ENCODE peak calls at places on chromosomes 5 and 9, in seven cellular contexts. One of them, this sample, is unnamed. For H3K4me1, the result is how much of the 10 kb centered on the place peaks cover.

GRCh38 chr9:96483733-96484240 is 33.8 kb downstream of the HABP4 start:
- DNase-seq in heart left ventricle: no peak
- DNase-seq in stomach: no peak
- DNase-seq in colonic mucosa: no peak
- DNase-seq in right atrium auricular region: no peak
- DNase-seq in left lung: no peak
- DNase-seq in PC-3: no peak
- DNase-seq in this sample: no peak

GRCh38 chr5:166909926-166910325 is 1381.5 kb upstream of the WWC1 start:
- DNase-seq in PC-3: no peak
- DNase-seq in colonic mucosa: no peak
- DNase-seq in left lung: no peak
- DNase-seq in heart left ventricle: no peak
- DNase-seq in stomach: no peak
- DNase-seq in right atrium auricular region: no peak
- DNase-seq in this sample: no peak

GRCh38 chr5:58184910-58185309 is 275.0 kb downstream of the PLK2 start:
- DNase-seq in heart left ventricle: no peak
- DNase-seq in stomach: no peak
- DNase-seq in right atrium auricular region: no peak
- DNase-seq in left lung: no peak
- DNase-seq in colonic mucosa: no peak
- DNase-seq in PC-3: peak
- DNase-seq in this sample: no peak

GRCh38 chr5:12023614-12024241 is 119.5 kb upstream of the CTNND2 start:
- DNase-seq in colonic mucosa: no peak
- DNase-seq in left lung: no peak
- DNase-seq in heart left ventricle: no peak
- DNase-seq in stomach: no peak
- DNase-seq in right atrium auricular region: no peak
- DNase-seq in PC-3: peak
- DNase-seq in this sample: no peak

GRCh38 chr9:6620353-6620752 is 25.2 kb downstream of the GLDC start:
- DNase-seq in PC-3: no peak
- DNase-seq in left lung: no peak
- DNase-seq in heart left ventricle: no peak
- DNase-seq in stomach: no peak
- DNase-seq in colonic mucosa: no peak
- DNase-seq in right atrium auricular region: no peak
- DNase-seq in this sample: no peak

GRCh38 chr5:104533498-104533897 is 970.9 kb upstream of the NUDT12 start:
- DNase-seq in right atrium auricular region: no peak
- DNase-seq in heart left ventricle: no peak
- DNase-seq in colonic mucosa: no peak
- DNase-seq in PC-3: peak
- DNase-seq in left lung: no peak
- DNase-seq in stomach: no peak
- DNase-seq in this sample: no peak

GRCh38 chr5:78509884-78510769 is 138.4 kb downstream of the LHFPL2 start:
- DNase-seq in right atrium auricular region: peak
- DNase-seq in colonic mucosa: peak
- DNase-seq in left lung: peak
- DNase-seq in heart left ventricle: peak
- DNase-seq in PC-3: peak
- DNase-seq in stomach: peak
- DNase-seq in this sample: peak

GRCh38 chr9:130183133-130183762 is 11.0 kb downstream of the NCS1 start:
- DNase-seq in stomach: no peak
- DNase-seq in right atrium auricular region: no peak
- DNase-seq in heart left ventricle: no peak
- DNase-seq in left lung: no peak
- DNase-seq in PC-3: no peak
- DNase-seq in colonic mucosa: no peak
- DNase-seq in this sample: no peak

GRCh38 chr5:9627541-9627940 is 2.6 kb downstream of the TAS2R1 start:
- DNase-seq in stomach: no peak
- DNase-seq in PC-3: no peak
- DNase-seq in heart left ventricle: no peak
- DNase-seq in left lung: no peak
- DNase-seq in right atrium auricular region: no peak
- DNase-seq in colonic mucosa: no peak
- DNase-seq in this sample: no peak

GRCh38 chr5:16776611-16777251 is 159.4 kb downstream of the MYO10 start:
- DNase-seq in heart left ventricle: peak
- DNase-seq in PC-3: no peak
- DNase-seq in stomach: no peak
- DNase-seq in right atrium auricular region: no peak
- DNase-seq in left lung: no peak
- DNase-seq in colonic mucosa: no peak
- DNase-seq in this sample: no peak

GRCh38 chr5:142330026-142330425 is 5.2 kb upstream of the SPRY4 start:
- DNase-seq in right atrium auricular region: no peak
- DNase-seq in stomach: no peak
- DNase-seq in PC-3: no peak
- DNase-seq in colonic mucosa: no peak
- DNase-seq in heart left ventricle: no peak
- DNase-seq in left lung: no peak
- DNase-seq in this sample: no peak

GRCh38 chr9:14749738-14750137 is 27.2 kb upstream of the CER1 start:
- DNase-seq in stomach: no peak
- DNase-seq in right atrium auricular region: no peak
- DNase-seq in left lung: no peak
- DNase-seq in heart left ventricle: no peak
- DNase-seq in PC-3: no peak
- DNase-seq in colonic mucosa: no peak
- DNase-seq in this sample: no peak

GRCh38 chr5:3210531-3210930 is 385.1 kb upstream of the IRX1 start:
- DNase-seq in left lung: no peak
- DNase-seq in colonic mucosa: no peak
- DNase-seq in right atrium auricular region: peak
- DNase-seq in stomach: no peak
- DNase-seq in heart left ventricle: no peak
- DNase-seq in PC-3: no peak
- DNase-seq in this sample: peak

GRCh38 chr9:102867488-102867887 is 127.6 kb upstream of the CYLC2 start:
- DNase-seq in right atrium auricular region: no peak
- DNase-seq in colonic mucosa: no peak
- DNase-seq in left lung: no peak
- DNase-seq in stomach: no peak
- DNase-seq in heart left ventricle: peak
- DNase-seq in PC-3: peak
- DNase-seq in this sample: no peak

GRCh38 chr9:69121155-69122085 is 52.7 kb upstream of the TJP2 start:
- DNase-seq in heart left ventricle: peak
- DNase-seq in stomach: peak
- DNase-seq in right atrium auricular region: no peak
- DNase-seq in colonic mucosa: peak
- DNase-seq in left lung: peak
- DNase-seq in PC-3: peak
- DNase-seq in this sample: peak

GRCh38 chr9:94950733-94951590 is 224.5 kb downstream of the AOPEP start:
- DNase-seq in left lung: no peak
- DNase-seq in PC-3: no peak
- DNase-seq in colonic mucosa: no peak
- DNase-seq in right atrium auricular region: no peak
- DNase-seq in heart left ventricle: no peak
- DNase-seq in stomach: peak
- DNase-seq in this sample: no peak

GRCh38 chr5:81165493-81166119 is 67.5 kb upstream of the CKMT2 start:
- DNase-seq in colonic mucosa: peak
- DNase-seq in heart left ventricle: peak
- DNase-seq in right atrium auricular region: no peak
- DNase-seq in PC-3: peak
- DNase-seq in left lung: peak
- DNase-seq in stomach: no peak
- DNase-seq in this sample: no peak

DNA sequence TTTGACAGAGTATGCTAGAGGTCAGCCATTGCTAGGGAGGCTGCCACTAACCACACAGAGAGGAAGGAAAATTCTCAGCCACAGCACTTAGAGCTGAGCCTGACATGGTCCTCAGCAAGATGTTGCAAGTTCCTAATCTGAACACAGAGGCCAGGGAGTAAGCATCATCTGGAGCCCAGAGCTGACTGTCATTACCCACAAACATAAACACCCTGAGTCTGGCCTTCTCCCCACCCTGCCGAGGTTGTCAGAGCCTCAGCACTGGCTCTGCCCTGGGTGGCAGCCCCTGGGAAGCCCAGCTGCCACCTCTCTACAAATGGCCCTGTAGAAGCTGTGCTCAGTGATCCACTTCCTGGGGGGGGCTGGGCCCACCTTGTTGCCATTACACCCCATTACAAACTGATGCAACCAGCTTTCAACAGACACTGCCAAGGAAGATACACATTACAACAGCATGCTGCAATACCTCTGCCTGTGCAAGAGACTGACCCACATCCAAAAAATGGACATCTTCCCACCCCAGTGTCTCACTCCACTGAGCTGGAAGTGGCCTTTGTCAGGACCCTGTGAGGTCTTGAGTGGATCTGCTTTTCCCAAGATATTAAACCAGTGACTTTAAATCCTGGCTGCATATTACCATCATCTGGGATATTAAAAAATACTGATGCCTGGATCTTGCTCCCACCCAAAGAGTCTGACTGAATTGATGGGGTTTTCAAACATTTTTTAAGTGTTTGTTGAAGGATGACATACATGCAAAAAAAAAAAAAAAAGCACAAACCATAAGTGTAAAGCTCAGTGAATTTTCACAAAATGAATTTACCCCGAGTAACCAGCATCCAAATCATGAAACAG is 33.0 kb downstream of the IRF1 start:
- DNase-seq in colonic mucosa: no peak
- DNase-seq in stomach: peak
- DNase-seq in heart left ventricle: no peak
- DNase-seq in left lung: peak
- DNase-seq in PC-3: no peak
- DNase-seq in right atrium auricular region: no peak
- DNase-seq in this sample: peak
- H3K27ac ChIP-seq in colonic mucosa: peak
- H3K27ac ChIP-seq in stomach: peak
- H3K27ac ChIP-seq in heart left ventricle: peak
- H3K27ac ChIP-seq in left lung: peak
- H3K27ac ChIP-seq in PC-3: peak
- H3K27ac ChIP-seq in right atrium auricular region: peak
- H3K27ac ChIP-seq in this sample: peak

GRCh38 chr9:71746023-71746752 is 22.1 kb downstream of the CEMIP2 start:
- DNase-seq in left lung: no peak
- DNase-seq in stomach: no peak
- DNase-seq in colonic mucosa: no peak
- DNase-seq in heart left ventricle: no peak
- DNase-seq in PC-3: no peak
- DNase-seq in right atrium auricular region: no peak
- DNase-seq in this sample: no peak

GRCh38 chr9:71746753-71747115 is 21.6 kb downstream of the CEMIP2 start:
- DNase-seq in heart left ventricle: no peak
- DNase-seq in right atrium auricular region: no peak
- DNase-seq in stomach: no peak
- DNase-seq in PC-3: no peak
- DNase-seq in colonic mucosa: no peak
- DNase-seq in left lung: no peak
- DNase-seq in this sample: no peak

GRCh38 chr9:71743217-71743705 is 25.1 kb downstream of the CEMIP2 start:
- DNase-seq in stomach: no peak
- DNase-seq in PC-3: no peak
- DNase-seq in right atrium auricular region: no peak
- DNase-seq in colonic mucosa: no peak
- DNase-seq in heart left ventricle: no peak
- DNase-seq in left lung: no peak
- DNase-seq in this sample: no peak

GRCh38 chr9:71743884-71744283 is 24.4 kb downstream of the CEMIP2 start:
- DNase-seq in right atrium auricular region: no peak
- DNase-seq in left lung: no peak
- DNase-seq in stomach: no peak
- DNase-seq in PC-3: no peak
- DNase-seq in colonic mucosa: no peak
- DNase-seq in heart left ventricle: no peak
- DNase-seq in this sample: no peak

DNA sequence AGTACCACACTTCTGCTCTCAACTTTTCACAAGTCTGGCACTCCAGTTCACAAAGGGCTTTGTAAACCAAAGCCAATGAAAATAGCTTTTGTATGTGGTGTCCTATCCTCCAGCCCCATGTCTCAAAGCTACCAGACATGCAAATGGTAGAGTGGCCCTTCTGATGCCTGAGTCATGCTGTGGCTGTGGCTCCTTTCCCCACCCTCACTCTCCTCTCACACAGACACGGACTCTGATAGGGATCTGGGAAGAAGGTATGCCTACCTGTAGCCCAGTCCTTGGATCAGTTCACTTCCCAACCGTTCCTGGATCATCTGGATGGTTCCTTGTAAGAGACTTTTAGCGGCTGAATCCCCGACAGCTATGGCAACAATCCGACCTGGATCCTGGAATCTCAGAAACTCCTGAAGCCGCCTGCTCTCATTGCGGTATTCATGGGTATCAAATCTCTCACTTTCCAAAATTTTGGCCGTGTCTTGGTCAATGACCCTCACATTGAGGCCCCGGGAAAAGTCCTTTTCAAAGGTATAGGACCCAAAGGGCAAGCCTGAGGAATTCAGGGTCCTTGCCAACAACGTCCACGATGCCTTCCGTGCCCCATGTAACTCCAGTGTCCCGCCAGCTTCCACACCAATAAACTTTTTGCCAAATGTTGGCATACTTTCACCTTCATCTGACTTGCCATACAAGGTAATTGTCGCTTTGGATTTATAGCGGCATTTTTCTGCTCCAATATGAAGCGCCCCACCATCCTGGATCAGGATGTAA is 23.4 kb downstream of the CEMIP2 start:
- DNase-seq in right atrium auricular region: no peak
- DNase-seq in stomach: no peak
- DNase-seq in colonic mucosa: no peak
- DNase-seq in PC-3: no peak
- DNase-seq in heart left ventricle: no peak
- DNase-seq in left lung: no peak
- DNase-seq in this sample: no peak
- H3K4me1 ChIP-seq in right atrium auricular region: under half
- H3K4me1 ChIP-seq in stomach: under half
- H3K4me1 ChIP-seq in colonic mucosa: under half
- H3K4me1 ChIP-seq in PC-3: under half
- H3K4me1 ChIP-seq in heart left ventricle: under half
- H3K4me1 ChIP-seq in left lung: under half
- H3K4me1 ChIP-seq in this sample: under half

GRCh38 chr9:36999728-37000333 is 34.2 kb downstream of the PAX5 start:
- DNase-seq in left lung: no peak
- DNase-seq in PC-3: no peak
- DNase-seq in stomach: no peak
- DNase-seq in colonic mucosa: no peak
- DNase-seq in right atrium auricular region: no peak
- DNase-seq in heart left ventricle: no peak
- DNase-seq in this sample: no peak
- TF ChIP-seq CTCF in left lung: no peak
- TF ChIP-seq CTCF in PC-3: no peak
- TF ChIP-seq CTCF in stomach: no peak
- TF ChIP-seq CTCF in colonic mucosa: no peak
- TF ChIP-seq CTCF in right atrium auricular region: no peak
- TF ChIP-seq CTCF in heart left ventricle: no peak
- TF ChIP-seq CTCF in this sample: peak

DNA sequence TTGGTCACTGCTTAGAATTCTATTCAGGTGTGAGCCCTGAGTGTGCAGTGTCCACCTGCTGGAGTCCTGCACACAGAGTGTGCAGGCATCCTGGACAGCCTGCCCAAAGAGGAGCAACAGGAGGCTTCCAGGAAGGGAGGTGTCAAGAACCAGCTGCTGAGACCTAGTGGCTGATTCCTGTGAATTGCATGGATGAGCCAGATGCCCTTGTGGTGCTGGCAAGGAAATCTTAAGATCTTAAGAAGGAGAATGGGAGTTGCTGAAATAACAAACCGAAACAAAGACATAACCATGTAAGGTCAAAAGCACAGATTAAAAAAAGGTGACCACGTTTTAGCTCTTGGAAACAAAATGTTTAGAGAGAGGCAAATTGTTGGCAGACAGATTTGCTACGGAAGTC is 29.3 kb upstream of the RPS23 start:
- DNase-seq in right atrium auricular region: no peak
- DNase-seq in colonic mucosa: no peak
- DNase-seq in PC-3: no peak
- DNase-seq in left lung: no peak
- DNase-seq in heart left ventricle: no peak
- DNase-seq in stomach: no peak
- DNase-seq in this sample: no peak
- H3K27ac ChIP-seq in right atrium auricular region: no peak
- H3K27ac ChIP-seq in colonic mucosa: no peak
- H3K27ac ChIP-seq in PC-3: no peak
- H3K27ac ChIP-seq in left lung: no peak
- H3K27ac ChIP-seq in heart left ventricle: no peak
- H3K27ac ChIP-seq in stomach: no peak
- H3K27ac ChIP-seq in this sample: no peak